ENCODE peak calls at places on chromosome 10, in four cellular contexts. F, P, L and J are unnamed samples.

GRCh38 chr10:86752311-86752710 is 4.1 kb upstream of the BMPR1A start:
- DNase-seq in F (no peak), P (no peak), L (no peak), J (no peak)

GRCh38 chr10:114498413-114499111 is 94.3 kb upstream of the AFAP1L2 start:
- DNase-seq in F (no peak), P (no peak), L (no peak), J (no peak)

GRCh38 chr10:24438800-24439199 is 229.9 kb downstream of the KIAA1217 start:
- DNase-seq in F (no peak), P (no peak), L (no peak), J (no peak)

GRCh38 chr10:17200035-17200884 is 1.2 kb downstream of the TRDMT1 start:
- DNase-seq in F (no peak), P (no peak), L (no peak), J (no peak)

GRCh38 chr10:127849896-127850295 is 42.8 kb downstream of the CLRN3 start:
- DNase-seq in F (no peak), P (no peak), L (no peak), J (no peak)

GRCh38 chr10:35600193-35600592 is 4.9 kb upstream of the GJD4 start:
- DNase-seq in F (no peak), P (no peak), L (no peak), J (no peak)

GRCh38 chr10:19788075-19788686 is 28.1 kb upstream of the PLXDC2 start:
- DNase-seq in F (no peak), P (peak), L (no peak), J (no peak)

GRCh38 chr10:87750001-87750651 is 67.9 kb downstream of the ATAD1 start:
- DNase-seq in F (no peak), P (peak), L (no peak), J (no peak)

GRCh38 chr10:1646332-1646731 is 91.0 kb downstream of the ADARB2 start:
- DNase-seq in F (no peak), P (no peak), L (no peak), J (no peak)

GRCh38 chr10:74924251-74924954 is 98.0 kb downstream of the KAT6B start:
- DNase-seq in F (no peak), P (peak), L (no peak), J (no peak)

GRCh38 chr10:93751832-93752231 is 5.9 kb upstream of the LGI1 start:
- DNase-seq in F (no peak), P (no peak), L (peak), J (peak)

GRCh38 chr10:81414038-81414437 is 461.0 kb upstream of the NRG3 start:
- DNase-seq in F (no peak), P (no peak), L (no peak), J (no peak)

GRCh38 chr10:28307267-28307666 is 4.4 kb upstream of the MPP7 start:
- DNase-seq in F (no peak), P (no peak), L (no peak), J (no peak)

GRCh38 chr10:86085136-86085535 is 281.5 kb downstream of the GRID1 start:
- DNase-seq in F (no peak), P (no peak), L (no peak), J (no peak)

GRCh38 chr10:101686133-101686925 is 8.6 kb downstream of the FBXW4 start:
- DNase-seq in F (no peak), P (no peak), L (no peak), J (no peak)

GRCh38 chr10:95430231-95430951 is 130.8 kb downstream of the SORBS1 start:
- DNase-seq in F (no peak), P (peak), L (peak), J (no peak)

DNA sequence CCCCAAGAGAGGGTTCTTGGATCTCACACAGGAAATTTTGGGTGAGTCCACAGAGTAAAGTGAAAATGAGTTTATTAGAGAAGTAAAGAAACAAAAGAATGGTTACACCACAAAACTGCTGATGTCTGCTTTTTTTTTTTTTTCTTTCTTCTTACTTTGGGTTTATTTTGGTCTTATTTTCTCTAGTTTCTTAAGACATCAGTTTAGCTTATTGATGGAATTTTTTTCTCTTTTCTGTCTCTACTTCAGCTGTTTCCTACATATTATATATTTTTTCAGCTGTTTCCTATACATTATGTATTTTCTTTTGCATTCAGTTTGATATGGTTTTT is 166.4 kb downstream of the CCSER2 start:
- DNase-seq in F (no peak), P (no peak), L (no peak), J (no peak)
- H3K27ac ChIP-seq in F (no peak), P (no peak), L (no peak), J (no peak)

GRCh38 chr10:56370217-56371113 is 9.4 kb upstream of the ZWINT start:
- DNase-seq in F (no peak), P (peak), L (no peak), J (no peak)
- H3K27ac ChIP-seq in F (no peak), P (no peak), L (no peak), J (no peak)

GRCh38 chr10:110208614-110209398 is 1.4 kb downstream of the MXI1 start:
- DNase-seq in F (peak), P (peak), L (peak), J (peak)
- H3K27ac ChIP-seq in F (peak), P (peak), L (peak), J (peak)

GRCh38 chr10:97097154-97097490 is 88.6 kb downstream of the SLIT1 start:
- DNase-seq in F (no peak), P (no peak), L (no peak), J (no peak)
- H3K27ac ChIP-seq in F (no peak), P (no peak), L (no peak), J (peak)

GRCh38 chr10:50527438-50528043 is 96.2 kb downstream of the SGMS1 start:
- DNase-seq in F (no peak), P (no peak), L (no peak), J (no peak)
- H3K27ac ChIP-seq in F (no peak), P (no peak), L (no peak), J (no peak)

GRCh38 chr10:14526326-14526725 is 195.6 kb upstream of the FRMD4A start:
- DNase-seq in F (no peak), P (no peak), L (no peak), J (no peak)

GRCh38 chr10:14527915-14528314 is 197.2 kb upstream of the FRMD4A start:
- DNase-seq in F (no peak), P (no peak), L (no peak), J (no peak)

GRCh38 chr10:14527134-14527780 is 196.5 kb upstream of the FRMD4A start:
- DNase-seq in F (no peak), P (no peak), L (no peak), J (no peak)

GRCh38 chr10:14530465-14530864 is 199.7 kb upstream of the FRMD4A start:
- DNase-seq in F (no peak), P (no peak), L (no peak), J (no peak)

DNA sequence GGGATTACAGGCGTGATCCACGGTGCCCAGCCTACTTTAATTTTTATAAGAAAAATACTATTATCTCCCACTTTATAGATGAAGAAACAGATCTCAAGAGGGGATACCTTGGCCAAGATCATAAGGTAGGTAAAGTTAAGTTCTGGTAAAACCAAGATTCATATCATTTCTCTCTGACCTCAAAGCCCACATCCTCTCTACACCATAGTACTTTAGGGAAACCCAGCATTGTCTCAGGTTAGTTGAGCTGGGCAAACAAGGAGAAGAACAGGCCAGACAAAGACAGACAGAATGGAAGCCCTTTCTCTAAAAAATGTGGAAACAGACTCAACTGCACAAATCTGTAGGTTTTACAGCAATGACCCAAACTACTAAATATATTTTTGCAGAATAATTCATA is 197.7 kb upstream of the FRMD4A start:
- DNase-seq in F (no peak), P (no peak), L (peak), J (no peak)
- H3K27ac ChIP-seq in F (peak), P (no peak), L (no peak), J (no peak)

DNA sequence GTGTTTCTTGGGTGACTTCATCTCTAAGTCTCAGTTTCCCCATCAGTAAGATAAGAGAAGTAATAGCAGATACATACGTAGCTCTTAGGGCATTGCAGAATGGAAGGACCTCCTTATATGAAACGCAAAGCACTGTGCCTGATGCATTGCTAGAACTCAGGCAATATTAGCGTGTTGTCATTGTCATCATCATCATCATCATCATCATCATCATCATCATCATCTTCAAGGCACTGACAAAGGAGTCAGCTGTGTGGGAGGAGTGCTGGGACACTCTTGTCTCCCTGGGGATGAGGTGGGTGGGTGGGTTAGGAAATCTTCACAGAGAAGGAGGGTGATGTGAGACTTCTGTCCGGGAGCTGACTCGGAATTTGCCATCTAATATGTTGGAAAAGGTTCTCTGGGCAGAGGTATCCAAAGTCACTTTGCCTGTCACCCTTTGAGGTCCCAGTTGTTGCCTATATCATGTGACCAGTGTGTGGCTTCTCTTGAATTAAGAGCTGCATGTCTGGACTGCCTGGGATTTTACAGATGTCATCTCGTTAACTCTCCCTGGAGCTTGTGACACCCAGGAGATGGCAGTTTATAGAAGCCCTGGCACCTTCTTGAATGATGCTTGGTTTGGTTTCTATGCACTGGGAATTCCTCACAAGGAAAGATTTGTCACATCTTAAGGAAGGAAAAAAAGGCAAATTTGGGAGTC is 7.0 kb downstream of the HTRA1 start:
- DNase-seq in F (no peak), P (no peak), L (no peak), J (no peak)
- H3K27ac ChIP-seq in F (no peak), P (peak), L (no peak), J (peak)

GRCh38 chr10:58641095-58641531 is 128.4 kb downstream of the BICC1 start:
- DNase-seq in F (no peak), P (peak), L (no peak), J (no peak)

GRCh38 chr10:58641708-58642107 is 129.0 kb downstream of the BICC1 start:
- DNase-seq in F (no peak), P (no peak), L (no peak), J (no peak)

GRCh38 chr10:58642283-58642682 is 129.6 kb downstream of the BICC1 start:
- DNase-seq in F (no peak), P (no peak), L (no peak), J (no peak)

GRCh38 chr10:58637372-58637771 is 124.7 kb downstream of the BICC1 start:
- DNase-seq in F (no peak), P (peak), L (no peak), J (no peak)

DNA sequence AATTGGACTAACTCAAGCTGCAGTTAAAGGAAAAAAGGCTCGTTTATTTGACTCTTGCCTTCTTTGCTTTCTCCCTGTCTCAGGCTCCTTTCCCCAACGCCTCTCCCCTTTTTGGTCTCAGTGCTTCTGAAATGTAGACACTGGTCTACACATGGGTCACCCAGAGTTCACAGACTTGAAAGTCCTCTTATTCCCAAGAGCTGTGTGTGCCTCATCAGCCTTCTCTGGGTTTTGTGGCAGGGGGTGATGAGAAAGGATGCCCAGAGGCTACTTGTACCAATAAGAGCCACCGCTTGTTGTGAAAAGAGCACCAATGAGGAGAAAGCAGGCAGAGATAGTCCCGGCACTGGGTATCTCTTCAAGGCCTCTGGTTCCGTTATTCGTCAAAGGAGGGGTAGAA is 125.7 kb downstream of the BICC1 start:
- DNase-seq in F (no peak), P (no peak), L (no peak), J (no peak)
- H3K27ac ChIP-seq in F (no peak), P (no peak), L (no peak), J (no peak)

GRCh38 chr10:58517071-58517470 is 4.4 kb downstream of the BICC1 start:
- DNase-seq in F (no peak), P (no peak), L (no peak), J (no peak)

GRCh38 chr10:58513189-58514101 is 773 bp downstream of the BICC1 start:
- DNase-seq in F (no peak), P (peak), L (no peak), J (no peak)

GRCh38 chr10:58514102-58514472 is 1.4 kb downstream of the BICC1 start:
- DNase-seq in F (no peak), P (no peak), L (no peak), J (no peak)

GRCh38 chr10:58516118-58516517 is 3.4 kb downstream of the BICC1 start:
- DNase-seq in F (no peak), P (no peak), L (no peak), J (no peak)

GRCh38 chr10:58515296-58515956 is 2.8 kb downstream of the BICC1 start:
- DNase-seq in F (no peak), P (no peak), L (no peak), J (no peak)
- H3K27ac ChIP-seq in F (no peak), P (no peak), L (no peak), J (no peak)

GRCh38 chr10:13001041-13001886 is at the start of gene CCDC3:
- DNase-seq in F (no peak), P (no peak), L (no peak), J (no peak)
- H3K27ac ChIP-seq in F (no peak), P (no peak), L (no peak), J (no peak)